ENCODE peak calls at places on chromosome 2, in seven cellular contexts. One of them, this sample, is unnamed.

GRCh38 chr2:63652063-63652985 is 63.6 kb downstream of the MDH1 start:
- DNase-seq in naive thymus-derived CD4-positive, alpha-beta T cell: no peak
- DNase-seq in stomach: no peak
- DNase-seq in CD8-positive, alpha-beta memory T cell: no peak
- DNase-seq in fibroblast of lung: no peak
- DNase-seq in CD4-positive, CD25-positive, alpha-beta regulatory T cell: no peak
- DNase-seq in NT2/D1: no peak
- DNase-seq in this sample: no peak

GRCh38 chr2:62569907-62570793 is 64.2 kb upstream of the TMEM17 start:
- DNase-seq in fibroblast of lung: no peak
- DNase-seq in CD4-positive, CD25-positive, alpha-beta regulatory T cell: no peak
- DNase-seq in CD8-positive, alpha-beta memory T cell: no peak
- DNase-seq in NT2/D1: no peak
- DNase-seq in stomach: no peak
- DNase-seq in naive thymus-derived CD4-positive, alpha-beta T cell: no peak
- DNase-seq in this sample: no peak

GRCh38 chr2:70985956-70986355 is 7.5 kb downstream of the ANKRD53 start:
- DNase-seq in NT2/D1: no peak
- DNase-seq in stomach: no peak
- DNase-seq in CD4-positive, CD25-positive, alpha-beta regulatory T cell: no peak
- DNase-seq in naive thymus-derived CD4-positive, alpha-beta T cell: no peak
- DNase-seq in CD8-positive, alpha-beta memory T cell: no peak
- DNase-seq in fibroblast of lung: no peak
- DNase-seq in this sample: no peak

GRCh38 chr2:218395456-218395825 is 4.2 kb upstream of the CTDSP1 start:
- DNase-seq in stomach: no peak
- DNase-seq in fibroblast of lung: no peak
- DNase-seq in CD8-positive, alpha-beta memory T cell: no peak
- DNase-seq in naive thymus-derived CD4-positive, alpha-beta T cell: no peak
- DNase-seq in CD4-positive, CD25-positive, alpha-beta regulatory T cell: no peak
- DNase-seq in NT2/D1: no peak
- DNase-seq in this sample: no peak

GRCh38 chr2:154827286-154827685 is 128.8 kb downstream of the KCNJ3 start:
- DNase-seq in fibroblast of lung: no peak
- DNase-seq in naive thymus-derived CD4-positive, alpha-beta T cell: no peak
- DNase-seq in stomach: no peak
- DNase-seq in CD8-positive, alpha-beta memory T cell: no peak
- DNase-seq in NT2/D1: no peak
- DNase-seq in CD4-positive, CD25-positive, alpha-beta regulatory T cell: no peak
- DNase-seq in this sample: no peak

GRCh38 chr2:144402282-144402681 is 117.6 kb downstream of the ZEB2 start:
- DNase-seq in stomach: no peak
- DNase-seq in CD4-positive, CD25-positive, alpha-beta regulatory T cell: no peak
- DNase-seq in naive thymus-derived CD4-positive, alpha-beta T cell: no peak
- DNase-seq in fibroblast of lung: no peak
- DNase-seq in NT2/D1: no peak
- DNase-seq in CD8-positive, alpha-beta memory T cell: no peak
- DNase-seq in this sample: no peak

GRCh38 chr2:10405441-10405840 is 42.7 kb downstream of the ODC1 start:
- DNase-seq in fibroblast of lung: peak; percentile 96
- DNase-seq in naive thymus-derived CD4-positive, alpha-beta T cell: no peak
- DNase-seq in CD4-positive, CD25-positive, alpha-beta regulatory T cell: no peak
- DNase-seq in stomach: no peak
- DNase-seq in CD8-positive, alpha-beta memory T cell: no peak
- DNase-seq in NT2/D1: no peak
- DNase-seq in this sample: peak; percentile 92

GRCh38 chr2:215888680-215889079 is 124.7 kb downstream of the MREG start:
- DNase-seq in CD8-positive, alpha-beta memory T cell: no peak
- DNase-seq in CD4-positive, CD25-positive, alpha-beta regulatory T cell: no peak
- DNase-seq in naive thymus-derived CD4-positive, alpha-beta T cell: no peak
- DNase-seq in fibroblast of lung: peak; percentile 25
- DNase-seq in stomach: no peak
- DNase-seq in NT2/D1: no peak
- DNase-seq in this sample: peak; percentile 31

GRCh38 chr2:131043199-131044077 is 49.8 kb downstream of the FAM168B start:
- DNase-seq in fibroblast of lung: no peak
- DNase-seq in CD4-positive, CD25-positive, alpha-beta regulatory T cell: no peak
- DNase-seq in stomach: no peak
- DNase-seq in naive thymus-derived CD4-positive, alpha-beta T cell: no peak
- DNase-seq in NT2/D1: no peak
- DNase-seq in CD8-positive, alpha-beta memory T cell: no peak
- DNase-seq in this sample: no peak

DNA sequence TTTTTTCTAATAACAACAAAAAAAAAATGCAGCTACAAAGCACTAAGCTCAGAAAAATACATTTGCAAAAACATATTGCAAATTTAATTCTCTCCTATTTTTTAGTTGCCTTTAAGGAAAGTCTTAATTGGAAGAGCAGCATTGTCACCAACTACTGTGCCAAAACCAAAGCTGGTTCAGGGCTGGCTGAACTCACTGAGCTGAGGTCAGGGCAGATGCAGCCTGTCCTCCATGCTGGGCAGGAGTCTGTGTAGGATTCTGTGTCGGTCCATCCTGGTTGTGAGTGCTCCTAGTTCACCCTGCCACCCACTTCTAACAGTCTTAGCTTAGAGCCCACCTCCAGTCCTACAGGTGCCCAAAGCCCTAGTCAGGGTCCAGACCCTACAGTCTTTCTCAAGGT is 68.5 kb upstream of the SPTBN1 start:
- DNase-seq in NT2/D1: no peak
- DNase-seq in CD4-positive, CD25-positive, alpha-beta regulatory T cell: no peak
- DNase-seq in stomach: no peak
- DNase-seq in naive thymus-derived CD4-positive, alpha-beta T cell: no peak
- DNase-seq in CD8-positive, alpha-beta memory T cell: no peak
- DNase-seq in fibroblast of lung: peak; percentile 28
- DNase-seq in this sample: no peak
- H3K4me1 ChIP-seq in NT2/D1: no peaks in the 10 kb centered on the region
- H3K4me1 ChIP-seq in CD4-positive, CD25-positive, alpha-beta regulatory T cell: no peaks in the 10 kb centered on the region
- H3K4me1 ChIP-seq in stomach: peaks cover 6% of the 10 kb centered on the region
- H3K4me1 ChIP-seq in naive thymus-derived CD4-positive, alpha-beta T cell: no peaks in the 10 kb centered on the region
- H3K4me1 ChIP-seq in CD8-positive, alpha-beta memory T cell: no peaks in the 10 kb centered on the region
- H3K4me1 ChIP-seq in fibroblast of lung: peaks cover 6% of the 10 kb centered on the region
- H3K4me1 ChIP-seq in this sample: peaks cover 15% of the 10 kb centered on the region

GRCh38 chr2:77013457-77013856 is 508.7 kb downstream of the LRRTM4 start:
- DNase-seq in CD4-positive, CD25-positive, alpha-beta regulatory T cell: no peak
- DNase-seq in CD8-positive, alpha-beta memory T cell: no peak
- DNase-seq in stomach: no peak
- DNase-seq in fibroblast of lung: no peak
- DNase-seq in NT2/D1: no peak
- DNase-seq in naive thymus-derived CD4-positive, alpha-beta T cell: no peak
- DNase-seq in this sample: no peak

GRCh38 chr2:77018219-77018618 is 504.0 kb downstream of the LRRTM4 start:
- DNase-seq in CD8-positive, alpha-beta memory T cell: no peak
- DNase-seq in naive thymus-derived CD4-positive, alpha-beta T cell: no peak
- DNase-seq in fibroblast of lung: peak; percentile 11
- DNase-seq in stomach: no peak
- DNase-seq in CD4-positive, CD25-positive, alpha-beta regulatory T cell: no peak
- DNase-seq in NT2/D1: no peak
- DNase-seq in this sample: no peak

GRCh38 chr2:77013932-77014331 is 508.2 kb downstream of the LRRTM4 start:
- DNase-seq in NT2/D1: no peak
- DNase-seq in fibroblast of lung: no peak
- DNase-seq in CD4-positive, CD25-positive, alpha-beta regulatory T cell: no peak
- DNase-seq in naive thymus-derived CD4-positive, alpha-beta T cell: no peak
- DNase-seq in stomach: no peak
- DNase-seq in CD8-positive, alpha-beta memory T cell: no peak
- DNase-seq in this sample: no peak

GRCh38 chr2:77016964-77017363 is 505.2 kb downstream of the LRRTM4 start:
- DNase-seq in CD4-positive, CD25-positive, alpha-beta regulatory T cell: no peak
- DNase-seq in NT2/D1: no peak
- DNase-seq in stomach: no peak
- DNase-seq in fibroblast of lung: no peak
- DNase-seq in naive thymus-derived CD4-positive, alpha-beta T cell: no peak
- DNase-seq in CD8-positive, alpha-beta memory T cell: no peak
- DNase-seq in this sample: no peak

DNA sequence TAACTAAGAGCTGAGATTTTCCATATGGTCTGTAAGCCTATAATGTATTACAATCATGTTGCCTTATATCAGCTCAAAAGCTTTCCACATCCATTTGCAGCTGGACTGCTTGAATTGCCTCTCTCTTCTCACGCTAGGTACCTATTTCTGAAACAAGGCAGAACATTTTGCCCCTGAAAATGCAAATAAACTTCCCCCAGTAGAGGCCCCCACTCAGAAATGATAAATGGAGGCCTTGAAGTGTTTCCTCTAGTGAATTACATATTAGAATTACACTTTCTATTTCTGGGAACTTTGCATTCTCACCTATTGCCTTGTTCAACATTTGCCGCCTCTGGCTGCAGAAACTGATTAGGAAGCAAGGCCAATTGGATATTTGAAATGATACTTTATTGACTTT is 505.7 kb downstream of the LRRTM4 start:
- DNase-seq in CD4-positive, CD25-positive, alpha-beta regulatory T cell: no peak
- DNase-seq in fibroblast of lung: no peak
- DNase-seq in naive thymus-derived CD4-positive, alpha-beta T cell: no peak
- DNase-seq in NT2/D1: no peak
- DNase-seq in CD8-positive, alpha-beta memory T cell: no peak
- DNase-seq in stomach: no peak
- DNase-seq in this sample: no peak
- H3K4me3 ChIP-seq in CD4-positive, CD25-positive, alpha-beta regulatory T cell: no peak overlapping the region
- H3K4me3 ChIP-seq in fibroblast of lung: no peak overlapping the region
- H3K4me3 ChIP-seq in naive thymus-derived CD4-positive, alpha-beta T cell: no peak overlapping the region
- H3K4me3 ChIP-seq in NT2/D1: no peak overlapping the region
- H3K4me3 ChIP-seq in CD8-positive, alpha-beta memory T cell: no peak overlapping the region
- H3K4me3 ChIP-seq in stomach: no peak overlapping the region
- H3K4me3 ChIP-seq in this sample: no peak overlapping the region

GRCh38 chr2:2706306-2706705 is 375.2 kb upstream of the MYT1L start:
- DNase-seq in fibroblast of lung: no peak
- DNase-seq in CD4-positive, CD25-positive, alpha-beta regulatory T cell: no peak
- DNase-seq in stomach: no peak
- DNase-seq in CD8-positive, alpha-beta memory T cell: no peak
- DNase-seq in NT2/D1: no peak
- DNase-seq in naive thymus-derived CD4-positive, alpha-beta T cell: no peak
- DNase-seq in this sample: no peak

GRCh38 chr2:2703792-2704191 is 372.7 kb upstream of the MYT1L start:
- DNase-seq in CD4-positive, CD25-positive, alpha-beta regulatory T cell: no peak
- DNase-seq in fibroblast of lung: no peak
- DNase-seq in naive thymus-derived CD4-positive, alpha-beta T cell: no peak
- DNase-seq in CD8-positive, alpha-beta memory T cell: no peak
- DNase-seq in stomach: no peak
- DNase-seq in NT2/D1: no peak
- DNase-seq in this sample: no peak

GRCh38 chr2:2703127-2703526 is 372.1 kb upstream of the MYT1L start:
- DNase-seq in CD4-positive, CD25-positive, alpha-beta regulatory T cell: no peak
- DNase-seq in stomach: no peak
- DNase-seq in NT2/D1: no peak
- DNase-seq in fibroblast of lung: no peak
- DNase-seq in naive thymus-derived CD4-positive, alpha-beta T cell: no peak
- DNase-seq in CD8-positive, alpha-beta memory T cell: no peak
- DNase-seq in this sample: no peak

GRCh38 chr2:2705871-2706270 is 374.8 kb upstream of the MYT1L start:
- DNase-seq in fibroblast of lung: no peak
- DNase-seq in CD8-positive, alpha-beta memory T cell: no peak
- DNase-seq in CD4-positive, CD25-positive, alpha-beta regulatory T cell: no peak
- DNase-seq in NT2/D1: no peak
- DNase-seq in naive thymus-derived CD4-positive, alpha-beta T cell: no peak
- DNase-seq in stomach: no peak
- DNase-seq in this sample: no peak

DNA sequence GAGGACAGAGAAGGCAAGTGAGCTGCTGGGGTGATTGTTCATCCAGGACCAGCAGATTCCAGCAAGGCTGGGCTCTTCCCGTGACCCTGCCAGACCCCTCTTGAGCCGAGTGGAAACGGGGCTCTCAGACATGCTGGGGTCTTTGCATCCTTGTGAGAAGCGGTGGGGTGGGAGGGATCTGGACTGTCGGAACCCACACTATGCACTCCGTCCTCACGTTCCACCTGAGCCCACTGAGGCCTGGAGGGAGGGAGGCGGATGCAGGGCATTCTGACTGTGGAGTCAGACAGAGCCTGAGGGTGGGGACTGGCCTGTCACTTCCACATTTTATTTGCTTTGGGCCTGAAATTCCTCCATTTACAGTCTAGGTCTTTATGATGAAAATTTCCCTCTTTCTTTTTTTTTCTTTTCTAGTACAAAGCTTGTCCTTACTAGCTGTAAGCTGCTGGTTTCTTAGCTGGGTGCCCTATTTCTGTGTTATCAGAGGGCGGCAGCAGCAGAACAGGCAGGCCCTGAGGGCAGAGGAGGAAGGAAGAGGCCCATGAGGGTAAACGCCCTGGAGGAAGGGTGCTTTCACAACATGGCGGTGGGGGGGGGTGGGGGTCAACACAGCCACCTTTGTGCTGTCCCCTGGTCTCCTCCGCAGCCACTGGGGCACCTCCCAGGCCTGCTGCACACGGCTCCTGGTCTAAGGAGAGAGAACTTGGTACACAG is 373.5 kb upstream of the MYT1L start:
- DNase-seq in fibroblast of lung: no peak
- DNase-seq in CD4-positive, CD25-positive, alpha-beta regulatory T cell: no peak
- DNase-seq in naive thymus-derived CD4-positive, alpha-beta T cell: no peak
- DNase-seq in NT2/D1: no peak
- DNase-seq in CD8-positive, alpha-beta memory T cell: no peak
- DNase-seq in stomach: no peak
- DNase-seq in this sample: no peak
- H3K9me3 ChIP-seq in fibroblast of lung: no peaks in the 10 kb centered on the region
- H3K9me3 ChIP-seq in CD4-positive, CD25-positive, alpha-beta regulatory T cell: no peaks in the 10 kb centered on the region
- H3K9me3 ChIP-seq in naive thymus-derived CD4-positive, alpha-beta T cell: no peaks in the 10 kb centered on the region
- H3K9me3 ChIP-seq in NT2/D1: no peaks in the 10 kb centered on the region
- H3K9me3 ChIP-seq in CD8-positive, alpha-beta memory T cell: no peaks in the 10 kb centered on the region
- H3K9me3 ChIP-seq in stomach: no peaks in the 10 kb centered on the region
- H3K9me3 ChIP-seq in this sample: no peaks in the 10 kb centered on the region

GRCh38 chr2:231127936-231128335 is 3.1 kb upstream of the HTR2B start:
- DNase-seq in CD8-positive, alpha-beta memory T cell: no peak
- DNase-seq in NT2/D1: no peak
- DNase-seq in CD4-positive, CD25-positive, alpha-beta regulatory T cell: no peak
- DNase-seq in stomach: no peak
- DNase-seq in naive thymus-derived CD4-positive, alpha-beta T cell: no peak
- DNase-seq in fibroblast of lung: no peak
- DNase-seq in this sample: no peak

GRCh38 chr2:231128541-231128940 is 3.7 kb upstream of the HTR2B start:
- DNase-seq in fibroblast of lung: no peak
- DNase-seq in naive thymus-derived CD4-positive, alpha-beta T cell: no peak
- DNase-seq in NT2/D1: no peak
- DNase-seq in CD8-positive, alpha-beta memory T cell: no peak
- DNase-seq in CD4-positive, CD25-positive, alpha-beta regulatory T cell: no peak
- DNase-seq in stomach: no peak
- DNase-seq in this sample: no peak

GRCh38 chr2:231127480-231127879 is 2.6 kb upstream of the HTR2B start:
- DNase-seq in CD4-positive, CD25-positive, alpha-beta regulatory T cell: no peak
- DNase-seq in naive thymus-derived CD4-positive, alpha-beta T cell: no peak
- DNase-seq in stomach: no peak
- DNase-seq in CD8-positive, alpha-beta memory T cell: no peak
- DNase-seq in NT2/D1: no peak
- DNase-seq in fibroblast of lung: no peak
- DNase-seq in this sample: no peak

GRCh38 chr2:231130657-231131056 is 5.8 kb upstream of the HTR2B start:
- DNase-seq in CD4-positive, CD25-positive, alpha-beta regulatory T cell: no peak
- DNase-seq in CD8-positive, alpha-beta memory T cell: no peak
- DNase-seq in naive thymus-derived CD4-positive, alpha-beta T cell: no peak
- DNase-seq in fibroblast of lung: no peak
- DNase-seq in NT2/D1: no peak
- DNase-seq in stomach: no peak
- DNase-seq in this sample: no peak

DNA sequence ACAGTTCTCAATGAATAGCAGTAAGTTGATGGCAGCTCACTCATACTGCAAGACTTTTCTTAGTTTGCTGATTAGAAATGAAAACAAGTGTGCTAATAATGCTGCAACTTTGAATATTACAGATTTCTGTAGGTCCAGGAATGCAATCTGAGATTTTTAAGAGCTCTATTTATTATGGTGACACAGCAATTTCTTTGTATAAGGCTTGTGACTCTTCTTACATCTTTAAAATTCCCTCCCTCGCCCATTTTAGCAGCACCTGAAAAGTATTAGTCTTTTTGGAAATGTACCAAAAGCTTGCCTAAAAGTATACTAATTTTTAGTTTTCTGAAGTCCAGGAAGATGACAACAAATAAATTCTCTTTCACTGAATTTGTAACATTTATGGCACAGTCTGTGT is 4.4 kb upstream of the HTR2B start:
- DNase-seq in CD4-positive, CD25-positive, alpha-beta regulatory T cell: no peak
- DNase-seq in NT2/D1: no peak
- DNase-seq in fibroblast of lung: no peak
- DNase-seq in CD8-positive, alpha-beta memory T cell: no peak
- DNase-seq in stomach: no peak
- DNase-seq in naive thymus-derived CD4-positive, alpha-beta T cell: no peak
- DNase-seq in this sample: peak; percentile 57
- H3K4me1 ChIP-seq in CD4-positive, CD25-positive, alpha-beta regulatory T cell: peaks cover 14% of the 10 kb centered on the region
- H3K4me1 ChIP-seq in NT2/D1: no peaks in the 10 kb centered on the region
- H3K4me1 ChIP-seq in fibroblast of lung: peaks cover 16% of the 10 kb centered on the region
- H3K4me1 ChIP-seq in CD8-positive, alpha-beta memory T cell: no peaks in the 10 kb centered on the region
- H3K4me1 ChIP-seq in stomach: peaks cover 59% of the 10 kb centered on the region
- H3K4me1 ChIP-seq in naive thymus-derived CD4-positive, alpha-beta T cell: no peaks in the 10 kb centered on the region
- H3K4me1 ChIP-seq in this sample: peaks cover 51% of the 10 kb centered on the region

This sample was measured in adipocyte.